ENCODE peak calls at places on chromosomes 2 and 18, in eight cellular contexts. T is psoas muscle, Q is keratinocyte, G is foreskin fibroblast, X is SJSA1, N is NCI-H2081, P is HFFc6, V is T-helper 17 cell. Z is an unnamed sample.
A peak's percentile ranks its signal among the peaks of the same experiment; 100 is the strongest.

GRCh38 chr18:79625924-79626561 is 53.6 kb upstream of the CTDP1 start:
- DNase-seq in Q (no peak), N (no peak), X (no peak), G (no peak), V (no peak), T (no peak), P (no peak), Z (no peak)

GRCh38 chr2:209600257-209601180 is 171.1 kb upstream of the UNC80 start:
- DNase-seq in T (no peak), P (no peak), Q (no peak), X (no peak), N (peak; percentile 54), V (no peak), G (no peak), Z (no peak)

GRCh38 chr2:230447455-230448451 is 31.8 kb downstream of the SP100 start:
- DNase-seq in T (no peak), P (no peak), G (no peak), N (no peak), V (no peak), X (no peak), Q (no peak), Z (no peak)

GRCh38 chr2:56113571-56113970 is 70.2 kb upstream of the CCDC85A start:
- DNase-seq in X (no peak), Q (no peak), P (no peak), N (no peak), T (no peak), V (no peak), G (no peak), Z (no peak)

GRCh38 chr18:78975699-78976098 is 3.9 kb upstream of the SALL3 start:
- DNase-seq in Q (no peak), G (no peak), X (no peak), N (no peak), P (no peak), V (no peak), T (no peak), Z (no peak)

GRCh38 chr2:31785876-31786275 is 205.1 kb upstream of the SRD5A2 start:
- DNase-seq in T (no peak), V (no peak), Q (no peak), P (no peak), N (no peak), G (no peak), X (no peak), Z (no peak)

GRCh38 chr18:68298340-68298739 is 416.6 kb downstream of the TMX3 start:
- DNase-seq in T (no peak), N (no peak), P (no peak), Q (no peak), V (no peak), G (no peak), X (no peak), Z (no peak)

GRCh38 chr2:174343638-174344455 is 9.1 kb downstream of the SP9 start:
- DNase-seq in V (no peak), G (no peak), T (no peak), Q (no peak), N (no peak), P (no peak), X (no peak), Z (no peak)

GRCh38 chr2:203936949-203937348 is 386 bp downstream of the ICOS start:
- DNase-seq in G (no peak), P (no peak), N (no peak), X (no peak), V (no peak), T (no peak), Q (no peak), Z (no peak)

GRCh38 chr2:43300781-43301586 is 74.6 kb upstream of the ZFP36L2 start:
- DNase-seq in N (no peak), X (no peak), Q (no peak), V (no peak), P (no peak), T (no peak), G (no peak), Z (no peak)

GRCh38 chr2:145724499-145724898 is 1204.6 kb upstream of the ZEB2 start:
- DNase-seq in Q (no peak), N (no peak), P (no peak), T (no peak), V (no peak), X (no peak), G (no peak), Z (no peak)

GRCh38 chr2:58541511-58541910 is 300.4 kb upstream of the FANCL start:
- DNase-seq in T (no peak), G (no peak), V (no peak), N (peak; percentile 38), P (no peak), X (no peak), Q (no peak), Z (no peak)

GRCh38 chr2:3612639-3613523 is 18.0 kb downstream of the COLEC11 start:
- DNase-seq in P (no peak), Q (no peak), V (no peak), G (no peak), N (no peak), X (no peak), T (no peak), Z (no peak)

GRCh38 chr18:43170586-43170985 is 55.1 kb upstream of the RIT2 start:
- DNase-seq in Q (no peak), G (no peak), N (no peak), V (no peak), X (no peak), T (no peak), P (no peak), Z (no peak)

GRCh38 chr18:78685250-78685979 is 294.2 kb upstream of the SALL3 start:
- DNase-seq in X (no peak), P (no peak), N (no peak), V (no peak), Q (no peak), T (no peak), G (no peak), Z (no peak)

GRCh38 chr2:65062843-65063242 is 6.6 kb downstream of the CEP68 start:
- DNase-seq in G (peak; percentile 42), P (no peak), X (no peak), N (no peak), T (peak; percentile 41), V (no peak), Q (no peak), Z (no peak)

GRCh38 chr18:22670914-22671313 is 253.2 kb upstream of the CTAGE1 start:
- DNase-seq in V (no peak), N (no peak), G (no peak), Q (no peak), T (no peak), P (no peak), X (no peak), Z (no peak)

GRCh38 chr2:237695201-237695780 is 67.9 kb downstream of the LRRFIP1 start:
- DNase-seq in T (no peak), G (peak; percentile 91), P (peak; percentile 99), N (no peak), X (peak; percentile 91), Q (peak; percentile 85), V (no peak), Z (peak; percentile 71)

GRCh38 chr18:10927980-10928605 is 221.3 kb downstream of the PIEZO2 start:
- DNase-seq in P (no peak), N (no peak), Q (no peak), T (no peak), X (peak; percentile 37), G (no peak), V (no peak), Z (no peak)

GRCh38 chr2:71606244-71606643 is 152.9 kb downstream of the DYSF start:
- DNase-seq in X (no peak), P (no peak), V (no peak), G (no peak), T (peak; percentile 3), Q (no peak), N (no peak), Z (no peak)

GRCh38 chr2:215831296-215831913 is 181.9 kb downstream of the MREG start:
- DNase-seq in T (peak; percentile 27), G (no peak), V (no peak), P (no peak), X (no peak), N (no peak), Q (no peak), Z (no peak)

GRCh38 chr2:120228503-120228902 is 5.3 kb upstream of the TMEM185B start:
- DNase-seq in P (no peak), X (no peak), T (no peak), N (no peak), G (no peak), V (no peak), Q (no peak), Z (no peak)

GRCh38 chr2:173657996-173658717 is 303.5 kb downstream of the CDCA7 start:
- DNase-seq in V (no peak), G (peak; percentile 95), Q (no peak), T (peak; percentile 18), N (no peak), P (peak; percentile 89), X (peak; percentile 82), Z (peak; percentile 34)

GRCh38 chr2:216624251-216624650 is 9.0 kb upstream of the IGFBP2 start:
- DNase-seq in Q (no peak), P (no peak), N (no peak), X (no peak), G (no peak), T (no peak), V (no peak), Z (no peak)

GRCh38 chr18:10381516-10381915 is 72.9 kb upstream of the APCDD1 start:
- DNase-seq in T (no peak), N (no peak), Q (no peak), G (no peak), P (no peak), X (no peak), V (no peak), Z (no peak)

GRCh38 chr2:232502513-232502900 is 14.9 kb upstream of the ECEL1 start:
- DNase-seq in N (no peak), P (no peak), Q (no peak), G (no peak), T (no peak), X (no peak), V (no peak), Z (no peak)

GRCh38 chr2:224147174-224147573 is 108.1 kb upstream of the SERPINE2 start:
- DNase-seq in V (no peak), N (no peak), Q (peak; percentile 28), P (peak; percentile 81), T (no peak), G (no peak), X (peak; percentile 15), Z (peak; percentile 24)

GRCh38 chr2:42249887-42250286 is 80.7 kb downstream of the EML4 start:
- DNase-seq in G (no peak), P (no peak), T (no peak), N (peak; percentile 84), Q (no peak), X (no peak), V (no peak), Z (no peak)

GRCh38 chr2:27811768-27812167 is 40.2 kb downstream of the MRPL33 start:
- DNase-seq in T (no peak), V (no peak), N (no peak), X (no peak), Q (no peak), G (no peak), P (no peak), Z (no peak)

GRCh38 chr2:240909216-240909974 is 3.3 kb downstream of the CROCC2 start:
- DNase-seq in X (no peak), G (no peak), T (no peak), Q (no peak), V (no peak), N (no peak), P (no peak), Z (no peak)

GRCh38 chr2:239271471-239272255 is 129.2 kb downstream of the HDAC4 start:
- DNase-seq in X (no peak), Q (no peak), V (no peak), G (peak; percentile 30), N (no peak), T (no peak), P (no peak), Z (no peak)

GRCh38 chr18:11544060-11544633 is 65.2 kb upstream of the SLC35G4 start:
- DNase-seq in X (no peak), N (no peak), G (no peak), V (no peak), Q (no peak), P (no peak), T (no peak), Z (no peak)

GRCh38 chr2:166167451-166167850 is 39.6 kb upstream of the SCN1A start:
- DNase-seq in V (no peak), X (peak; percentile 21), N (no peak), T (no peak), P (peak; percentile 16), Q (no peak), G (no peak), Z (no peak)

GRCh38 chr2:216633616-216634316 is 546 bp downstream of the IGFBP2 start:
- DNase-seq in Q (no peak), X (no peak), N (peak; percentile 16), P (no peak), V (no peak), T (peak; percentile 29), G (no peak), Z (no peak)

Z was measured in HCT116.